ENCODE peak calls at places on chromosomes 12 and 14, in four cellular contexts. A, I, S and D are unnamed samples.

GRCh38 chr12:28704477-28705169 is 444.5 kb upstream of the FAR2 start:
- DNase-seq in I (no peak), A (no peak), S (no peak), D (no peak)

GRCh38 chr12:130672122-130672825 is 43.8 kb downstream of the RIMBP2 start:
- DNase-seq in A (no peak), S (no peak), I (no peak), D (no peak)

GRCh38 chr14:38121280-38121679 is 86.4 kb upstream of the SSTR1 start:
- DNase-seq in I (no peak), S (no peak), A (no peak), D (no peak)

GRCh38 chr12:80053048-80053790 is 46.1 kb upstream of the OTOGL start:
- DNase-seq in S (no peak), A (no peak), I (no peak), D (peak)

GRCh38 chr12:90979019-90979418 is 24.0 kb upstream of the CCER1 start:
- DNase-seq in I (no peak), S (no peak), A (no peak), D (no peak)

GRCh38 chr14:56273151-56273550 is 154.9 kb downstream of the PELI2 start:
- DNase-seq in S (no peak), A (no peak), I (no peak), D (no peak)

GRCh38 chr12:26195641-26196423 is 459 bp downstream of the SSPN start:
- DNase-seq in A (peak), I (peak), S (peak), D (peak)

GRCh38 chr14:34301107-34301734 is 160.8 kb downstream of the SPTSSA start:
- DNase-seq in I (peak), S (no peak), A (peak), D (no peak)

GRCh38 chr14:24481622-24482324 is 26.3 kb downstream of the CMA1 start:
- DNase-seq in I (peak), A (peak), S (peak), D (peak)

GRCh38 chr14:73238262-73238852 is 1.1 kb downstream of the PAPLN start:
- DNase-seq in I (no peak), S (no peak), A (no peak), D (no peak)

GRCh38 chr12:44377443-44378160 is 498.5 kb downstream of the NELL2 start:
- DNase-seq in A (no peak), S (no peak), I (no peak), D (no peak)

GRCh38 chr12:113231275-113232231 is 10.3 kb downstream of the TPCN1 start:
- DNase-seq in S (peak), A (no peak), I (no peak), D (no peak)

GRCh38 chr14:100818221-100818699 is 7.7 kb upstream of the MEG3 start:
- DNase-seq in A (no peak), I (no peak), S (no peak), D (no peak)

GRCh38 chr12:99386907-99387306 is 260.6 kb upstream of the GARIN6 start:
- DNase-seq in A (no peak), S (no peak), I (peak), D (no peak)

GRCh38 chr12:87960557-87960956 is 68.6 kb downstream of the C12orf50 start:
- DNase-seq in I (no peak), S (no peak), A (no peak), D (no peak)

GRCh38 chr12:116264525-116265070 is 12.9 kb downstream of the MED13L start:
- DNase-seq in I (no peak), A (no peak), S (no peak), D (no peak)

GRCh38 chr14:59275668-59276067 is 87.2 kb downstream of the DAAM1 start:
- DNase-seq in I (peak), S (no peak), A (peak), D (no peak)

GRCh38 chr12:93007539-93007938 is 78.4 kb upstream of the EEA1 start:
- DNase-seq in A (no peak), S (no peak), I (no peak), D (no peak)